ENCODE peak calls at places on chromosomes 16 and 17, in eight cellular contexts. J, G, F, U, N, R, M and P are unnamed samples.

GRCh38 chr16:57899771-57900661 is 70.9 kb downstream of the CNGB1 start:
- DNase-seq in J (peak; percentile 68), G (peak; percentile 90), F (peak; percentile 88), U (peak; percentile 60), N (peak; percentile 75), R (peak; percentile 60), M (peak; percentile 74), P (peak; percentile 82)

GRCh38 chr17:75315541-75316243 is 26.5 kb upstream of the SLC25A19 start:
- DNase-seq in J (no peak), G (no peak), F (no peak), U (no peak), N (peak; percentile 61), R (no peak), M (peak; percentile 68), P (no peak)

GRCh38 chr17:7167832-7168231 is 11.3 kb downstream of the ASGR1 start:
- DNase-seq in J (no peak), G (no peak), F (no peak), U (no peak), N (peak; percentile 18), R (no peak), M (peak; percentile 58), P (peak; percentile 36)

GRCh38 chr17:29379084-29379811 is 10.9 kb upstream of the TAOK1 start:
- DNase-seq in J (no peak), G (peak; percentile 59), F (no peak), U (no peak), N (no peak), R (peak; percentile 44), M (peak; percentile 39), P (no peak)

GRCh38 chr17:28549274-28550132 is 2.9 kb downstream of the UNC119 start:
- DNase-seq in J (no peak), G (no peak), F (no peak), U (no peak), N (no peak), R (no peak), M (no peak), P (no peak)

GRCh38 chr17:56762988-56763387 is 70.7 kb downstream of the C17orf67 start:
- DNase-seq in J (no peak), G (no peak), F (no peak), U (no peak), N (peak; percentile 55), R (no peak), M (no peak), P (no peak)

GRCh38 chr17:40121886-40122465 is at the start of gene MSL1:
- DNase-seq in J (peak; percentile 76), G (peak; percentile 87), F (peak; percentile 94), U (peak; percentile 84), N (peak; percentile 83), R (peak; percentile 84), M (peak; percentile 84), P (peak; percentile 95)

GRCh38 chr17:82846061-82846691 is 6.4 kb upstream of the ZNF750 start:
- DNase-seq in J (no peak), G (no peak), F (no peak), U (no peak), N (no peak), R (no peak), M (no peak), P (no peak)

GRCh38 chr16:59865071-59865671 is 1131.1 kb upstream of the GOT2 start:
- DNase-seq in J (no peak), G (no peak), F (no peak), U (no peak), N (no peak), R (no peak), M (no peak), P (no peak)

GRCh38 chr16:47854737-47855136 is 301.1 kb downstream of the ABCC12 start:
- DNase-seq in J (no peak), G (no peak), F (no peak), U (no peak), N (no peak), R (no peak), M (no peak), P (no peak)

GRCh38 chr16:2078096-2078495 is 30.3 kb downstream of the TSC2 start:
- DNase-seq in J (no peak), G (no peak), F (no peak), U (no peak), N (no peak), R (no peak), M (no peak), P (no peak)

GRCh38 chr17:45235071-45236001 is 13.7 kb downstream of the FMNL1 start:
- DNase-seq in J (no peak), G (peak; percentile 93), F (peak; percentile 88), U (peak; percentile 13), N (peak; percentile 84), R (peak; percentile 68), M (peak; percentile 84), P (peak; percentile 87)

GRCh38 chr16:73152731-73153130 is 104.8 kb upstream of the ZFHX3 start:
- DNase-seq in J (no peak), G (no peak), F (no peak), U (no peak), N (no peak), R (no peak), M (peak; percentile 65), P (peak; percentile 32)

GRCh38 chr16:15403392-15403995 is 7.9 kb downstream of the MPV17L start:
- DNase-seq in J (no peak), G (no peak), F (no peak), U (no peak), N (peak; percentile 22), R (no peak), M (no peak), P (no peak)

GRCh38 chr17:74431568-74432483 is at the start of gene GPRC5C:
- DNase-seq in J (peak; percentile 51), G (peak; percentile 98), F (peak; percentile 84), U (peak; percentile 23), N (peak; percentile 12), R (peak; percentile 93), M (peak; percentile 33), P (peak; percentile 95)

GRCh38 chr16:22397459-22397858 is 23.0 kb upstream of the CDR2 start:
- DNase-seq in J (no peak), G (no peak), F (no peak), U (no peak), N (peak; percentile 76), R (no peak), M (peak; percentile 98), P (peak; percentile 22)

GRCh38 chr16:8346291-8346690 is 244.0 kb downstream of the TMEM114 start:
- DNase-seq in J (no peak), G (peak; percentile 17), F (no peak), U (no peak), N (no peak), R (no peak), M (no peak), P (peak; percentile 51)

GRCh38 chr16:69126221-69126620 is 6.2 kb downstream of the CHTF8 start:
- DNase-seq in J (no peak), G (no peak), F (no peak), U (no peak), N (no peak), R (no peak), M (no peak), P (no peak)

GRCh38 chr16:25126820-25127232 is 15.3 kb downstream of the LCMT1 start:
- DNase-seq in J (no peak), G (peak; percentile 75), F (no peak), U (no peak), N (peak; percentile 90), R (peak; percentile 73), M (peak; percentile 81), P (peak; percentile 71)

GRCh38 chr17:50163846-50164696 is 1.7 kb upstream of the SGCA start:
- DNase-seq in J (no peak), G (no peak), F (peak; percentile 71), U (no peak), N (no peak), R (no peak), M (no peak), P (no peak)

GRCh38 chr17:39601010-39601597 is 6.6 kb downstream of the NEUROD2 start:
- DNase-seq in J (no peak), G (no peak), F (no peak), U (no peak), N (no peak), R (no peak), M (no peak), P (no peak)

GRCh38 chr16:711548-712320 is 3.2 kb upstream of the METRN start:
- DNase-seq in J (peak; percentile 61), G (peak; percentile 82), F (peak; percentile 88), U (peak; percentile 73), N (peak; percentile 77), R (peak; percentile 61), M (peak; percentile 60), P (peak; percentile 85)

GRCh38 chr17:42632949-42633444 is 23.5 kb downstream of the TUBG1 start:
- DNase-seq in J (no peak), G (no peak), F (no peak), U (no peak), N (no peak), R (peak; percentile 86), M (no peak), P (peak; percentile 66)

GRCh38 chr17:74101527-74101926 is 102.0 kb upstream of the RPL38 start:
- DNase-seq in J (no peak), G (no peak), F (no peak), U (no peak), N (no peak), R (no peak), M (no peak), P (no peak)

GRCh38 chr17:7393613-7394451 is 493 bp downstream of the PLSCR3 start:
- DNase-seq in J (no peak), G (no peak), F (no peak), U (no peak), N (peak; percentile 43), R (peak; percentile 32), M (no peak), P (peak; percentile 76)

GRCh38 chr16:68792465-68793324 is 50.6 kb upstream of the TANGO6 start:
- DNase-seq in J (no peak), G (peak; percentile 78), F (no peak), U (no peak), N (peak; percentile 15), R (peak; percentile 85), M (peak; percentile 87), P (peak; percentile 66)

GRCh38 chr17:19753661-19754463 is 5.8 kb upstream of the ALDH3A1 start:
- DNase-seq in J (no peak), G (peak; percentile 61), F (no peak), U (peak; percentile 57), N (peak; percentile 33), R (peak; percentile 54), M (no peak), P (no peak)

GRCh38 chr17:30554839-30555751 is 77.9 kb downstream of the GOSR1 start:
- DNase-seq in J (no peak), G (peak; percentile 31), F (no peak), U (no peak), N (peak; percentile 41), R (no peak), M (peak; percentile 21), P (no peak)

GRCh38 chr16:51290886-51291285 is 139.8 kb upstream of the SALL1 start:
- DNase-seq in J (no peak), G (no peak), F (no peak), U (no peak), N (no peak), R (no peak), M (no peak), P (no peak)

GRCh38 chr17:66464921-66465320 is 162.5 kb downstream of the PRKCA start:
- DNase-seq in J (no peak), G (no peak), F (no peak), U (no peak), N (peak; percentile 24), R (no peak), M (peak; percentile 59), P (no peak)